ENCODE peak calls at places on chromosome 5, in seven cellular contexts. F is tibial nerve, A is transverse colon, R is endothelial cell of umbilical vein, O is Peyer's patch, H is ovary, P is testis. S is an unnamed sample.

GRCh38 chr5:109309326-109310063 is 100.3 kb downstream of the PJA2 start:
- DNase-seq in F (no peak), O (no peak), P (no peak), A (no peak), H (no peak), R (no peak), S (no peak)

GRCh38 chr5:109685916-109686315 is 3.8 kb upstream of the MAN2A1 start:
- DNase-seq in F (no peak), A (no peak), P (no peak), H (no peak), O (no peak), R (no peak), S (no peak)

GRCh38 chr5:125890387-125890955 is 532.7 kb upstream of the GRAMD2B start:
- DNase-seq in R (no peak), F (no peak), P (no peak), A (no peak), H (no peak), O (no peak), S (no peak)

GRCh38 chr5:159777049-159777448 is 139.2 kb upstream of the ADRA1B start:
- DNase-seq in F (no peak), P (no peak), O (no peak), H (no peak), A (no peak), R (no peak), S (no peak)

GRCh38 chr5:109304323-109304722 is 105.5 kb downstream of the PJA2 start:
- DNase-seq in R (no peak), P (no peak), O (no peak), A (no peak), F (no peak), H (no peak), S (peak)

GRCh38 chr5:65128226-65128625 is 353.5 kb downstream of the ADAMTS6 start:
- DNase-seq in O (no peak), F (no peak), A (no peak), P (no peak), R (no peak), H (no peak), S (no peak)

GRCh38 chr5:17005087-17005828 is 69.2 kb upstream of the MYO10 start:
- DNase-seq in R (no peak), P (no peak), A (no peak), O (no peak), F (no peak), H (no peak), S (no peak)

GRCh38 chr5:119353686-119354366 is 2.0 kb upstream of the TNFAIP8 start:
- DNase-seq in A (no peak), P (no peak), H (no peak), O (peak), F (no peak), R (no peak), S (no peak)

GRCh38 chr5:160567031-160567705 is 145.5 kb downstream of the PTTG1 start:
- DNase-seq in P (no peak), A (no peak), H (no peak), O (no peak), R (no peak), F (no peak), S (no peak)

GRCh38 chr5:88269222-88269771 is 652 bp upstream of the TMEM161B start:
- DNase-seq in H (no peak), A (peak), F (no peak), O (no peak), R (peak), P (peak), S (peak)

GRCh38 chr5:148615644-148616283 is 38.6 kb downstream of the HTR4 start:
- DNase-seq in R (no peak), P (no peak), H (no peak), O (no peak), A (no peak), F (no peak), S (no peak)

GRCh38 chr5:170644501-170644900 is 139.0 kb upstream of the GABRP start:
- DNase-seq in F (no peak), R (no peak), H (no peak), O (no peak), A (no peak), P (no peak), S (no peak)

GRCh38 chr5:112718344-112718743 is 19.3 kb upstream of the APC start:
- DNase-seq in P (no peak), O (no peak), F (no peak), A (no peak), H (no peak), R (no peak), S (no peak)

GRCh38 chr5:179427032-179427675 is 81.9 kb upstream of the ADAMTS2 start:
- DNase-seq in F (no peak), H (peak), O (no peak), P (no peak), R (no peak), A (no peak), S (no peak)

GRCh38 chr5:73280821-73281746 is 108.1 kb downstream of the TMEM174 start:
- DNase-seq in A (no peak), R (peak), F (no peak), H (no peak), P (no peak), O (no peak), S (no peak)

GRCh38 chr5:92548351-92548750 is 1032.7 kb downstream of the NR2F1-AS1 start:
- DNase-seq in P (no peak), H (no peak), F (no peak), A (no peak), O (no peak), R (no peak), S (no peak)

GRCh38 chr5:38569180-38569579 is 12.7 kb upstream of the LIFR start:
- DNase-seq in O (no peak), F (no peak), P (no peak), R (no peak), H (no peak), A (no peak), S (no peak)

GRCh38 chr5:6774673-6775327 is 61.6 kb downstream of the TENT4A start:
- DNase-seq in R (no peak), A (no peak), H (no peak), F (no peak), O (no peak), P (no peak), S (no peak)
- TF ChIP-seq POLR2A in R (no peak), A (no peak), H (no peak), F (no peak), O (no peak), P (no peak), S (no peak)

GRCh38 chr5:137176609-137177008 is 322.5 kb downstream of the SPOCK1 start:
- DNase-seq in O (no peak), A (no peak), P (no peak), R (no peak), H (no peak), F (no peak), S (no peak)

GRCh38 chr5:137182576-137182975 is 316.6 kb downstream of the SPOCK1 start:
- DNase-seq in P (no peak), R (no peak), A (no peak), O (no peak), H (no peak), F (no peak), S (no peak)

GRCh38 chr5:137176126-137176525 is 323.0 kb downstream of the SPOCK1 start:
- DNase-seq in O (no peak), H (no peak), F (no peak), A (no peak), R (no peak), P (no peak), S (no peak)

GRCh38 chr5:137181685-137182084 is 317.4 kb downstream of the SPOCK1 start:
- DNase-seq in O (no peak), R (no peak), A (no peak), F (no peak), P (no peak), H (no peak), S (no peak)

DNA sequence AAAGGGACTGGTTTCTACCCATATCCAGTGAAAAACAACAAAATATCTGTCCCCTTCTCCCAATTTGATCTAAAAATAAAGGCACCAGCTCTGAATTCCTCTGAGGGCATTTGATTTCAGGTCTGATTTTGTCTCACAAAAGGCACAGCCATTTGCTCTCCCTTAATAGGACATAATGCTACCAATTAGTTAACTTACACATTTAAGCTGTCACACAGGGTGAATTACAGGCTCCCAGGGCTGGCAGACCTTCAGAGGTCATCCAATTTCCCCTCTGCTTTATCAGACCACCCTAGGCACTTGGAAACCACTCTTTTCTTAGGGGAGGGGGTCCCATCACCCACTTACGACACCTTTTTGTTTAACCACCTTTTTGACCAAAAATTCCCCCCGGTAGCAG is 319.9 kb downstream of the SPOCK1 start:
- DNase-seq in P (no peak), F (no peak), A (no peak), R (no peak), H (no peak), O (no peak), S (no peak)
- TF ChIP-seq POLR2A in P (no peak), F (no peak), A (no peak), R (no peak), H (no peak), O (no peak), S (no peak)

GRCh38 chr5:82351754-82352145 is 73.6 kb upstream of the RPS23 start:
- DNase-seq in R (peak), P (no peak), F (no peak), A (no peak), O (no peak), H (no peak), S (peak)
- TF ChIP-seq POLR2A in R (no peak), P (no peak), F (no peak), A (no peak), O (no peak), H (no peak), S (no peak)

DNA sequence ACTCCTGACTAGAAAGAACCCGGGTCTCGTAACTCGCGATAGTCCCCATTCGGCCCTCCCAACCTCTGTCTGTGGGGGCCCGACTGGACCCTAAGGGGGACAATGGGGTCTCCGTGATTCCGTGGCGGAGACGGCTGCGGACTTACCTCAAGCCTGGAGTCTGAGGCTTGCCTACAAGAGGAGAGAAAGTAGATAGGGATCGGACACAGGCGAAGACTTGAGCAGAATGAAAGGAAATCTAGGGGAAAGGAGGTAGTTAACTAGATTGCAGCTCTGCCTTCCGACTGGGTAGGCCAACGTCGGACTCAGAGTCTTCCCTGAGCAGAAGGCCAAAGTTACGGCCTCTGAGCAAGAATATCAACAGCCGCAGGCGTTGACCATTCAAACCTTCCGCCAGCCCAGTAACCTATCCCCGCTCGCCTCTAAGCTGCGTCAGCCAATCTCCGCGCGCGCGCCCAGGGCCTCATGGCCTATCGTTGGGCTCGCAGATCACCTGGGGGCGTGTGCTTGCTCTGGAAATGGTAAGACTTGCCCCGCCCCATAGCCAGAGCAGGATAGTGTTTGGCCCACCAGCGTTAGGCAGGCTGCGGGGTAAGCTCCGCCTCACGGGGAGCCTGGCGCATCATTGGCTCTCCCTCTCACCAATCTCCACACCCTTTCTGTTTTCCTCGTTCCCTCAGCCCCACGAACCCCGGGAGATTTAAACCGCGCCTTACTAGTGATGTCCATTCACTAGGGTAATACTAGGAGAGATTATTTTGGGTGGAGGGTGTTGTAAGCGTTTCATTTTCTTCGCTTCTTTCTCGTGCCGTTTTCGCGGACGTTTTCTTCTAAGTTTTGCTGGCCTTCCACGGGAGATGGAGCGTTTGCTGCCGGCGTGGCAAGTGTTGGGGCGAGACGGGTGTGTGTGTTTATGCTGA is at the start of gene CDC25C:
- DNase-seq in H (peak), O (peak), P (peak), F (peak), R (peak), A (peak), S (peak)
- TF ChIP-seq POLR2A in H (no peak), O (no peak), P (no peak), F (no peak), R (peak), A (peak), S (peak)

GRCh38 chr5:10695759-10696543 is 65.1 kb downstream of the DAP start:
- DNase-seq in R (no peak), H (no peak), F (no peak), O (no peak), A (no peak), P (no peak), S (no peak)
- TF ChIP-seq POLR2A in R (no peak), H (no peak), F (no peak), O (no peak), A (no peak), P (no peak), S (no peak)

GRCh38 chr5:122871669-122872068 is 26.3 kb downstream of the SNX24 start:
- DNase-seq in A (no peak), P (no peak), O (no peak), R (no peak), F (no peak), H (no peak), S (no peak)

GRCh38 chr5:122864842-122865241 is 19.4 kb downstream of the SNX24 start:
- DNase-seq in A (no peak), R (no peak), O (no peak), H (no peak), P (no peak), F (no peak), S (no peak)

GRCh38 chr5:122874179-122874875 is 28.9 kb downstream of the SNX24 start:
- DNase-seq in A (no peak), F (no peak), R (peak), H (no peak), O (no peak), P (no peak), S (peak)

GRCh38 chr5:122864400-122864799 is 19.0 kb downstream of the SNX24 start:
- DNase-seq in F (no peak), A (no peak), R (no peak), P (no peak), O (no peak), H (no peak), S (peak)

GRCh38 chr5:122870219-122870856 is 24.9 kb downstream of the SNX24 start:
- DNase-seq in H (no peak), P (no peak), F (no peak), O (no peak), A (no peak), R (no peak), S (no peak)
- TF ChIP-seq POLR2A in H (no peak), P (no peak), F (no peak), O (no peak), A (no peak), R (no peak), S (no peak)

DNA sequence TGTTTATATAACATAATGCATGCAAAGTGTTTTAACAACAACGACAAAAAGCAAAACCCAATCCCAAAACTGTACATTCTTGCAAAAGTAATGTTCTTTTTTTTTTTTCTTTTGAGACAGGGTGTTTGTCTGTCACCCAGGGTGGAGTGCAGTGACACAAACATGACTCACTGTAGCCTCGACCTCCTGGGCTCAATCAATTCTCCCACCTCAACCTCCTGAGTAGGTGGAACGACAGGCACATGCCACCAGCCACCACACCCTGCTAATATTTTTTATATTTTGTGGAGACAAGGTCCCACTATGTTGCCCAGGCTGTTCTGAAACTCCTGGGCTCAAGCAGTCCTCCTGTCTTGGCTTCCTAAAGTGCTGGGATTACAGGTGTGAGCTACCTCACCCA is 13.6 kb upstream of the HAVCR1 start:
- DNase-seq in H (no peak), A (no peak), O (no peak), R (no peak), P (no peak), F (no peak), S (no peak)
- TF ChIP-seq POLR2A in H (no peak), A (no peak), O (no peak), R (no peak), P (no peak), F (no peak), S (no peak)

GRCh38 chr5:115193295-115193694 is 23.6 kb upstream of the TRIM36 start:
- DNase-seq in A (no peak), P (no peak), R (no peak), F (no peak), O (no peak), H (no peak), S (no peak)

GRCh38 chr5:115189866-115190265 is 20.2 kb upstream of the TRIM36 start:
- DNase-seq in O (no peak), H (no peak), A (no peak), R (no peak), P (no peak), F (no peak), S (no peak)

GRCh38 chr5:115190388-115190787 is 20.7 kb upstream of the TRIM36 start:
- DNase-seq in H (no peak), O (no peak), R (no peak), F (no peak), P (no peak), A (peak), S (no peak)

GRCh38 chr5:115191439-115192031 is 21.8 kb upstream of the TRIM36 start:
- DNase-seq in H (no peak), O (no peak), R (no peak), P (no peak), F (no peak), A (no peak), S (no peak)

DNA sequence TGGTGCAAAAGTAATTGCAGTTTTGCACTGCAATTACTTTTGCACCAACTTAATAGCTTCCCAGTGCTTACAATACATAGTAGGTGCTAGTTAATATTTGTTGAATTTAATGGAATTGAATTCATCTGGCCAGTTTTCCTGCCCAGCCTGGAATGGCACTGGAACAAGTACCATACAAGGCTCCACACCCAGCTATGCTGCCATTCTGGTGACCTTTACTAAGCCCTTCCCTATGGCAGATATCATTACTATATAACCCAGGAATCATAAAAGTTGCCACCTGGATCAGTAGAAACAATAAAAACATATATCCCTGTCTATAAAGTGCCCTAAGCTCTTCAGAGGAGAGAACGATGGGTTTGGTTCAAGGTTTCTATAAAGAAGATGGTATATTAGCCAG is 22.4 kb upstream of the TRIM36 start:
- DNase-seq in P (no peak), R (no peak), A (peak), F (no peak), H (no peak), O (peak), S (no peak)
- TF ChIP-seq POLR2A in P (no peak), R (no peak), A (no peak), F (no peak), H (no peak), O (no peak), S (no peak)

DNA sequence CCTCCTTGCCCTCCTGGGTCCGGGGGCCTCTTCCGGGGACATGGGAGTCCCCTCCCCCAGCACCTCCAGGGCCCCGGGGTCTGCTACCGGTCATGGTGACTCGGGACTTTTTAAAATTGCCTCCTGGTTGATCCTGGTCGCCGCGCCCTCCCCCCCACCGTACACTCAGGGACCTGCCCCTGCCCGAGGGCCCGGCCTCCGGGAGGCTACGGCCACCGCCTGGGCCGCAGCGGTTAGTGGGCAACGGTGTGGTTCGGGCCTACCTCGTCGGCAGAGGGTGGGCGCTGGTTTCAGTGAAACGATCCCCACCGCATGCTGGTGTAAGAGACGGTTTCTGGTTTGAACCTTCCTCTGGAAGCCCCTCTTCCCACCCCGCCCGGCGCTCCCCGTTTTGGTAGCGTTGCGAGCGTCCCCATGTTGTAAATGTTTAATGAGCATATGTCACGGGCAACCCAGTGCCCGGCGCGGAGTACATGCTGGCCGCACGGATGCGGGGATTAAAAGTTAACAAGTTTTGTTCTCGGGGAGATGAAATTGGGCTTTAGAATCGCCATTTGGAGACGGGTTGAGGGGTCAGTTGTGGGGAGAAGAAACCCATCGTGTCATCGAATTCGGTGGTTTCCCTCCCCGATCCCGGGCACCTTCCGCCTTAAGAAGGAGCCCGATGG is 1.2 kb downstream of the LARP1 start:
- DNase-seq in A (peak), R (peak), O (peak), P (peak), F (peak), H (peak), S (peak)
- TF ChIP-seq POLR2A in A (peak), R (no peak), O (no peak), P (no peak), F (no peak), H (peak), S (no peak)

GRCh38 chr5:95667219-95667618 is 15.6 kb downstream of the SPATA9 start:
- DNase-seq in R (no peak), H (no peak), O (no peak), A (no peak), F (no peak), P (no peak), S (no peak)
- TF ChIP-seq POLR2A in R (no peak), H (no peak), O (no peak), A (no peak), F (no peak), P (no peak), S (no peak)